ENCODE peak calls at places on chromosomes 7 and 10, in six cellular contexts. One of them, this sample, is unnamed.

GRCh38 chr7:105678811-105679495 is 97.7 kb upstream of the EFCAB10 start:
- DNase-seq in upper lobe of left lung: peak; percentile 86
- DNase-seq in HCT116: no peak
- DNase-seq in GM12892: peak; percentile 28
- DNase-seq in vagina: peak; percentile 93
- DNase-seq in breast epithelium: peak; percentile 44
- DNase-seq in this sample: peak; percentile 76

GRCh38 chr7:82625377-82625776 is 181.8 kb upstream of the CACNA2D1 start:
- DNase-seq in upper lobe of left lung: no peak
- DNase-seq in vagina: no peak
- DNase-seq in breast epithelium: no peak
- DNase-seq in GM12892: no peak
- DNase-seq in HCT116: no peak
- DNase-seq in this sample: no peak

GRCh38 chr7:158495780-158496179 is 91.8 kb downstream of the PTPRN2 start:
- DNase-seq in breast epithelium: no peak
- DNase-seq in GM12892: no peak
- DNase-seq in vagina: no peak
- DNase-seq in upper lobe of left lung: no peak
- DNase-seq in HCT116: peak; percentile 8
- DNase-seq in this sample: peak; percentile 35

GRCh38 chr10:122485670-122486069 is 24.3 kb downstream of the HTRA1 start:
- DNase-seq in vagina: no peak
- DNase-seq in GM12892: no peak
- DNase-seq in HCT116: no peak
- DNase-seq in upper lobe of left lung: no peak
- DNase-seq in breast epithelium: no peak
- DNase-seq in this sample: no peak

GRCh38 chr10:78706986-78707500 is 361.7 kb upstream of the ZMIZ1 start:
- DNase-seq in HCT116: no peak
- DNase-seq in breast epithelium: no peak
- DNase-seq in upper lobe of left lung: no peak
- DNase-seq in GM12892: no peak
- DNase-seq in vagina: no peak
- DNase-seq in this sample: no peak

GRCh38 chr7:85602196-85602595 is 415.3 kb upstream of the SEMA3D start:
- DNase-seq in HCT116: no peak
- DNase-seq in upper lobe of left lung: no peak
- DNase-seq in GM12892: no peak
- DNase-seq in vagina: no peak
- DNase-seq in breast epithelium: no peak
- DNase-seq in this sample: no peak

GRCh38 chr10:13978844-13979227 is 351.9 kb downstream of the FRMD4A start:
- DNase-seq in upper lobe of left lung: no peak
- DNase-seq in breast epithelium: no peak
- DNase-seq in GM12892: no peak
- DNase-seq in vagina: no peak
- DNase-seq in HCT116: no peak
- DNase-seq in this sample: no peak

GRCh38 chr10:120760246-120760645 is 90.9 kb upstream of the WDR11 start:
- DNase-seq in breast epithelium: no peak
- DNase-seq in HCT116: no peak
- DNase-seq in GM12892: no peak
- DNase-seq in upper lobe of left lung: no peak
- DNase-seq in vagina: no peak
- DNase-seq in this sample: no peak

GRCh38 chr10:126212653-126213052 is 175.6 kb downstream of the ADAM12 start:
- DNase-seq in breast epithelium: no peak
- DNase-seq in vagina: no peak
- DNase-seq in upper lobe of left lung: no peak
- DNase-seq in GM12892: no peak
- DNase-seq in HCT116: no peak
- DNase-seq in this sample: no peak

GRCh38 chr10:119263966-119264621 is 56.7 kb downstream of the GRK5 start:
- DNase-seq in vagina: no peak
- DNase-seq in breast epithelium: no peak
- DNase-seq in HCT116: no peak
- DNase-seq in GM12892: no peak
- DNase-seq in upper lobe of left lung: no peak
- DNase-seq in this sample: no peak

GRCh38 chr10:103445767-103446567 is 6.2 kb downstream of the CALHM2 start:
- DNase-seq in vagina: peak; percentile 97
- DNase-seq in breast epithelium: peak; percentile 55
- DNase-seq in GM12892: no peak
- DNase-seq in upper lobe of left lung: no peak
- DNase-seq in HCT116: no peak
- DNase-seq in this sample: peak; percentile 31

GRCh38 chr7:46930336-46930735 is 651.6 kb downstream of the TNS3 start:
- DNase-seq in HCT116: no peak
- DNase-seq in upper lobe of left lung: no peak
- DNase-seq in GM12892: no peak
- DNase-seq in vagina: no peak
- DNase-seq in breast epithelium: no peak
- DNase-seq in this sample: no peak

GRCh38 chr7:38382627-38383026 is 109.2 kb upstream of the TARP start:
- DNase-seq in HCT116: no peak
- DNase-seq in breast epithelium: no peak
- DNase-seq in vagina: no peak
- DNase-seq in upper lobe of left lung: no peak
- DNase-seq in GM12892: no peak
- DNase-seq in this sample: no peak

GRCh38 chr7:76054129-76055120 is 6.5 kb downstream of the MDH2 start:
- DNase-seq in breast epithelium: peak; percentile 22
- DNase-seq in GM12892: no peak
- DNase-seq in vagina: no peak
- DNase-seq in HCT116: no peak
- DNase-seq in upper lobe of left lung: no peak
- DNase-seq in this sample: no peak

GRCh38 chr10:48751730-48752129 is 67.1 kb downstream of the WDFY4 start:
- DNase-seq in upper lobe of left lung: no peak
- DNase-seq in vagina: peak; percentile 29
- DNase-seq in HCT116: no peak
- DNase-seq in breast epithelium: no peak
- DNase-seq in GM12892: no peak
- DNase-seq in this sample: no peak

GRCh38 chr7:2247141-2247985 is 5.3 kb downstream of the NUDT1 start:
- DNase-seq in vagina: no peak
- DNase-seq in upper lobe of left lung: peak; percentile 83
- DNase-seq in GM12892: no peak
- DNase-seq in breast epithelium: no peak
- DNase-seq in HCT116: no peak
- DNase-seq in this sample: no peak

GRCh38 chr10:68284007-68284406 is 47.9 kb upstream of the HNRNPH3 start:
- DNase-seq in upper lobe of left lung: no peak
- DNase-seq in vagina: no peak
- DNase-seq in HCT116: no peak
- DNase-seq in GM12892: no peak
- DNase-seq in breast epithelium: no peak
- DNase-seq in this sample: no peak

GRCh38 chr7:138127996-138128395 is 51.7 kb downstream of the AKR1D1 start:
- DNase-seq in upper lobe of left lung: no peak
- DNase-seq in HCT116: no peak
- DNase-seq in vagina: no peak
- DNase-seq in GM12892: no peak
- DNase-seq in breast epithelium: no peak
- DNase-seq in this sample: no peak

GRCh38 chr7:24721378-24722030 is 35.8 kb downstream of the GSDME start:
- DNase-seq in HCT116: no peak
- DNase-seq in GM12892: no peak
- DNase-seq in breast epithelium: no peak
- DNase-seq in upper lobe of left lung: no peak
- DNase-seq in vagina: peak; percentile 82
- DNase-seq in this sample: no peak

GRCh38 chr10:43138757-43139241 is 554 bp downstream of the CSGALNACT2 start:
- DNase-seq in upper lobe of left lung: no peak
- DNase-seq in breast epithelium: no peak
- DNase-seq in GM12892: no peak
- DNase-seq in vagina: no peak
- DNase-seq in HCT116: no peak
- DNase-seq in this sample: peak; percentile 29

GRCh38 chr7:33873981-33874750 is 31.2 kb upstream of the BMPER start:
- DNase-seq in vagina: no peak
- DNase-seq in GM12892: no peak
- DNase-seq in upper lobe of left lung: no peak
- DNase-seq in HCT116: no peak
- DNase-seq in breast epithelium: no peak
- DNase-seq in this sample: no peak

GRCh38 chr7:40001649-40002048 is 51.6 kb downstream of the CDK13 start:
- DNase-seq in HCT116: no peak
- DNase-seq in upper lobe of left lung: no peak
- DNase-seq in GM12892: no peak
- DNase-seq in vagina: no peak
- DNase-seq in breast epithelium: no peak
- DNase-seq in this sample: no peak

GRCh38 chr10:77416327-77417135 is 221.1 kb downstream of the KCNMA1 start:
- DNase-seq in breast epithelium: no peak
- DNase-seq in upper lobe of left lung: no peak
- DNase-seq in GM12892: no peak
- DNase-seq in vagina: no peak
- DNase-seq in HCT116: no peak
- DNase-seq in this sample: no peak

DNA sequence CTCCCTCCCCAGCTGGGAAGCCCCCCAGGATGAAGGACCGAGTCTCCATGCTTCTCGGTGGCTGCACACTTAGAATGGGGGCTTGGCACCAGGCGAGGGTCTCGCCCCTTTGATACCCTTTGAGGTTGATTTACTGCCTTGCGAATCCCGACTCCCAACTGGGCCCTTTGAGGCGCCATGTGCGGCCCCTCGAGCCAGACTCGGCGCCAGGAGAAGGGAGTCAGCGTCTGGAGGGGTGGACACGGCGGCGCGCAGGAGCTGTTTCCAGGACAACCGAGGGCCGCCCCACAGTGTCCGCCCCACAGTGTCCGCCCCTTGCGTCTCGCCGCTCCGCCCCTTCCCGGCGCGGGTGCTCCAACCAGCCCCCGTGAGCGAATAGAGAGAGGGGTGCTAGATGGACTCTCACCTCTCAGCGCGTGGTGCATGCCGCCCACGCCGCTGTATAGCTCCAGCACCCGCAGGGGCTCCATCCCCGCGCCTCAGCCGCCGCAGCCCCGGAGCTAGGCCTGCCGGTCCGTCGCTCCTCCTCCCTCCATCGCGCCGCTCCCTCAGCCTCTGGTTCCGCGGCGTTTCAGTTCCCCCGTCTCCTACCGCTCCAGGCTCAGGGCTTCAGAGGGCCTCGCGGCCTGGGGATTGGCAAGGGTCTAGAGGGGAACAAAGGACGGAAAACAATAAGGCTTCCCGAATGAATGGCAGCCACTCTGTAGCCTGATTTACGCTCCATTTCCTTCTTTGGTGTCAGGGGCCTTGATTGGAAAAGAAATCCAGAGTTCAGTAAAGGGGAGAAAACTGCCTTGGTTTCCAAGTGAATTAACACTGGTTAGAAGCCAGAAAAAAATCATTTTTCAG is at the start of gene TRDMT1:
- DNase-seq in breast epithelium: peak; percentile 75
- DNase-seq in upper lobe of left lung: peak; percentile 95
- DNase-seq in vagina: peak; percentile 92
- DNase-seq in GM12892: peak; percentile 53
- DNase-seq in HCT116: peak; percentile 69
- DNase-seq in this sample: peak; percentile 88
- TF ChIP-seq POLR2A in breast epithelium: peak; percentile 29
- TF ChIP-seq POLR2A in upper lobe of left lung: peak; percentile 77
- TF ChIP-seq POLR2A in vagina: peak; percentile 43
- TF ChIP-seq POLR2A in GM12892: peak; percentile 83
- TF ChIP-seq POLR2A in HCT116: peak; percentile 65
- TF ChIP-seq POLR2A in this sample: peak; percentile 55

DNA sequence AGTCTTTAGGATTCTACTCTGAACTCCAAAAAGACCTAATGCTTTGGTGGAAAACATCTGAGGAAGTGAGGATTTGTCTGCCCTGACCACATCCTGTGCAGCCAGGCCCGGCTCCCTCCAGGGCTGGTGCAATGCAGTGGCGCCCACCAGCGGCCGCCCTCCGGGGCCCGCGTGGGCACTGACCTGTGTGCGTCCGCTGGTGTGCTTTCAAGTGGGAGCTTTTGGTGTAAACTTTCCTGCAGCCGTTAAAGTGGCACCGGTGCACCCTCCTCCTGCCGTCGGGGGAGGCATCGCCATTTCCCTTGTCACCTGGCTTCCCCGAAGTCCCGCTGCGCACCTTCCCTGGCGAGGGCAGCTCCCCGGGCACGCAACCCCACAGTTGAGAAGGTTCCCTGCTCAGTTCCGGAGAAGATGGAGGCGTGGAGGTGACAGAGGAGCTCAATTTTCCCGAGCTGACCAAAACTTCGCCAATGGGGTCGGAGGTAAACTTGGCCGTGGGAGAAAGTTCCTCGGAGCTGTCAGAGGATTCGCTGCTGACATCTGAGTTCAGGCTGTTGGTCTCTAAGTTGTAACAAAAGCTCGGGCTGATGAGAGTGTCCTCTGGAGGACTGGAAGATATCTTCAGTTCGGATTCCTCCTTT is 3.4 kb downstream of the KLF6 start:
- DNase-seq in upper lobe of left lung: peak; percentile 92
- DNase-seq in GM12892: no peak
- DNase-seq in breast epithelium: peak; percentile 54
- DNase-seq in HCT116: no peak
- DNase-seq in vagina: no peak
- DNase-seq in this sample: peak; percentile 68
- TF ChIP-seq POLR2AphosphoS5 in upper lobe of left lung: peak; percentile 2
- TF ChIP-seq POLR2AphosphoS5 in GM12892: peak; percentile 19
- TF ChIP-seq POLR2AphosphoS5 in breast epithelium: no peak
- TF ChIP-seq POLR2AphosphoS5 in HCT116: no peak
- TF ChIP-seq POLR2AphosphoS5 in vagina: no peak
- TF ChIP-seq POLR2AphosphoS5 in this sample: peak; percentile 65

GRCh38 chr7:42237891-42238531 is 1.0 kb upstream of the GLI3 start:
- DNase-seq in GM12892: no peak
- DNase-seq in upper lobe of left lung: no peak
- DNase-seq in breast epithelium: peak; percentile 81
- DNase-seq in HCT116: no peak
- DNase-seq in vagina: no peak
- DNase-seq in this sample: peak; percentile 49

GRCh38 chr7:42235734-42236133 is 1.3 kb downstream of the GLI3 start:
- DNase-seq in HCT116: no peak
- DNase-seq in GM12892: no peak
- DNase-seq in breast epithelium: no peak
- DNase-seq in upper lobe of left lung: peak; percentile 35
- DNase-seq in vagina: no peak
- DNase-seq in this sample: peak; percentile 9

GRCh38 chr7:42238709-42239395 is 1.8 kb upstream of the GLI3 start:
- DNase-seq in GM12892: no peak
- DNase-seq in vagina: no peak
- DNase-seq in HCT116: no peak
- DNase-seq in breast epithelium: no peak
- DNase-seq in upper lobe of left lung: no peak
- DNase-seq in this sample: peak; percentile 10

GRCh38 chr7:42236266-42237161 is 495 bp downstream of the GLI3 start:
- DNase-seq in breast epithelium: peak; percentile 24
- DNase-seq in upper lobe of left lung: peak; percentile 91
- DNase-seq in GM12892: no peak
- DNase-seq in vagina: no peak
- DNase-seq in HCT116: no peak
- DNase-seq in this sample: peak; percentile 27

GRCh38 chr7:42237162-42237821 is at the start of gene GLI3:
- DNase-seq in HCT116: no peak
- DNase-seq in GM12892: peak; percentile 58
- DNase-seq in breast epithelium: peak; percentile 87
- DNase-seq in vagina: peak; percentile 94
- DNase-seq in upper lobe of left lung: peak; percentile 90
- DNase-seq in this sample: peak; percentile 70
- TF ChIP-seq POLR2A in HCT116: no peak
- TF ChIP-seq POLR2A in GM12892: no peak
- TF ChIP-seq POLR2A in breast epithelium: peak; percentile 49
- TF ChIP-seq POLR2A in vagina: peak; percentile 82
- TF ChIP-seq POLR2A in upper lobe of left lung: peak; percentile 48
- TF ChIP-seq POLR2A in this sample: peak; percentile 31

GRCh38 chr7:88150018-88150417 is 69.8 kb downstream of the SRI start:
- DNase-seq in HCT116: no peak
- DNase-seq in breast epithelium: no peak
- DNase-seq in vagina: no peak
- DNase-seq in upper lobe of left lung: no peak
- DNase-seq in GM12892: no peak
- DNase-seq in this sample: no peak
- TF ChIP-seq POLR2AphosphoS5 in HCT116: no peak
- TF ChIP-seq POLR2AphosphoS5 in breast epithelium: no peak
- TF ChIP-seq POLR2AphosphoS5 in vagina: no peak
- TF ChIP-seq POLR2AphosphoS5 in upper lobe of left lung: no peak
- TF ChIP-seq POLR2AphosphoS5 in GM12892: no peak
- TF ChIP-seq POLR2AphosphoS5 in this sample: no peak

This sample was measured in transverse colon.